ENCODE peak calls at places on chromosomes 12 and 14, in six cellular contexts. O is heart right ventricle, G is endothelial cell, I is left ventricle myocardium inferior, B is nephron progenitor cell, F is fibroblast of lung. K is an unnamed sample.

GRCh38 chr12:3944620-3945019 is 71.4 kb upstream of the PARP11 start:
- DNase-seq in B (no peak), G (no peak), F (no peak), I (no peak), O (no peak), K (no peak)

GRCh38 chr12:57097554-57097835 is 8.6 kb downstream of the NAB2 start:
- DNase-seq in B (no peak), I (no peak), F (no peak), O (no peak), G (no peak), K (no peak)

GRCh38 chr12:65965358-65965757 is 141.1 kb downstream of the HMGA2 start:
- DNase-seq in F (peak; percentile 46), I (no peak), B (no peak), O (no peak), G (no peak), K (no peak)

GRCh38 chr14:30974628-30975027 is 50.8 kb upstream of the AP4S1 start:
- DNase-seq in B (no peak), G (no peak), I (no peak), F (peak; percentile 39), O (no peak), K (no peak)

GRCh38 chr12:65449400-65449799 is 170.9 kb downstream of the MSRB3 start:
- DNase-seq in O (no peak), F (peak; percentile 43), G (no peak), I (no peak), B (no peak), K (no peak)

GRCh38 chr14:23478109-23478698 is 8.7 kb downstream of the NGDN start:
- DNase-seq in O (peak; percentile 52), G (peak; percentile 57), F (peak; percentile 75), I (peak; percentile 26), B (peak; percentile 63), K (peak; percentile 76)

GRCh38 chr12:75814856-75815754 is 216.5 kb downstream of the PHLDA1 start:
- DNase-seq in I (no peak), B (no peak), O (peak; percentile 55), F (peak; percentile 99), G (no peak), K (peak; percentile 38)

GRCh38 chr14:75301666-75302325 is 23.2 kb downstream of the FOS start:
- DNase-seq in I (peak; percentile 54), G (peak; percentile 60), B (no peak), O (no peak), F (peak; percentile 47), K (peak; percentile 14)

GRCh38 chr12:131759176-131759575 is 48.3 kb downstream of the SFSWAP start:
- DNase-seq in B (no peak), G (no peak), O (no peak), F (no peak), I (no peak), K (no peak)

GRCh38 chr12:115979351-115979750 is 298.1 kb downstream of the MED13L start:
- DNase-seq in O (no peak), I (no peak), F (no peak), G (no peak), B (no peak), K (no peak)

GRCh38 chr14:68284834-68285233 is 465.3 kb downstream of the RAD51B start:
- DNase-seq in G (no peak), O (no peak), F (no peak), B (no peak), I (no peak), K (no peak)

GRCh38 chr12:102050660-102051430 is 10.9 kb downstream of the WASHC3 start:
- DNase-seq in F (no peak), O (no peak), G (no peak), B (no peak), I (no peak), K (no peak)

GRCh38 chr14:95519699-95520098 is 3.2 kb upstream of the SYNE3 start:
- DNase-seq in O (peak; percentile 73), F (peak; percentile 87), G (no peak), B (no peak), I (peak; percentile 78), K (no peak)

GRCh38 chr14:33914676-33915516 is 36.0 kb downstream of the EGLN3 start:
- DNase-seq in G (no peak), B (no peak), F (peak; percentile 5), O (no peak), I (no peak), K (peak; percentile 68)

GRCh38 chr12:93347054-93347786 is 30.5 kb upstream of the NUDT4 start:
- DNase-seq in I (no peak), O (no peak), B (no peak), F (no peak), G (no peak), K (no peak)

GRCh38 chr12:93352321-93352720 is 25.4 kb upstream of the NUDT4 start:
- DNase-seq in O (no peak), F (no peak), G (no peak), I (no peak), B (no peak), K (no peak)

GRCh38 chr12:93348568-93349435 is 28.9 kb upstream of the NUDT4 start:
- DNase-seq in B (no peak), O (no peak), I (no peak), F (no peak), G (no peak), K (no peak)

GRCh38 chr12:93356214-93356613 is 21.5 kb upstream of the NUDT4 start:
- DNase-seq in B (no peak), G (no peak), I (no peak), F (no peak), O (no peak), K (no peak)

DNA sequence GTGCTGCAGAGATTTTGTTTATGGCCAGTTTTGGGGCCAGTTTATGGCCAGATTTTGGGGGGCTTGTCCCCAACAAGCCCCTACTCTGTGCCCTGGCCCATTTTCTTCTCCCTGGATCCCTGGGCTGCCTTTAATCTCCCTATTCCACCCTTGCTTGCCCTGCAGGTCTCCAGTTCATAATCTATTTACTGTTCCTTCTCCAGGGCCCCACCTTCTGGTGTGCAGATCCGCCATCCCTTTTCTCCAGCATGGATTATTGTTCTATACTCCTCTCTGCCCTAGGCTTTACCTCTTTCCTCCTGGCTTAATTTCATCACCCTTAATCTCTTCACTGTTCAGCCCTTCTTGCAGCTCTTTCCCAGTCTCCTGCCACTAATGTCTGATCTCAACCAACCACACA is 26.0 kb upstream of the NUDT4 start:
- DNase-seq in B (no peak), I (no peak), F (no peak), O (no peak), G (no peak), K (no peak)
- TF ChIP-seq CTCF in B (no peak), I (no peak), F (no peak), O (no peak), G (no peak), K (no peak)

GRCh38 chr12:113990548-113991223 is 24.6 kb upstream of the RBM19 start:
- DNase-seq in I (no peak), F (peak; percentile 37), O (no peak), B (no peak), G (no peak), K (no peak)

GRCh38 chr12:113988976-113989375 is 22.9 kb upstream of the RBM19 start:
- DNase-seq in F (no peak), O (no peak), I (no peak), B (no peak), G (no peak), K (no peak)

GRCh38 chr12:113994051-113994450 is 27.9 kb upstream of the RBM19 start:
- DNase-seq in O (no peak), I (no peak), G (no peak), B (no peak), F (no peak), K (no peak)

GRCh38 chr12:113988064-113988451 is 21.9 kb upstream of the RBM19 start:
- DNase-seq in F (no peak), O (no peak), G (no peak), I (no peak), B (no peak), K (no peak)

DNA sequence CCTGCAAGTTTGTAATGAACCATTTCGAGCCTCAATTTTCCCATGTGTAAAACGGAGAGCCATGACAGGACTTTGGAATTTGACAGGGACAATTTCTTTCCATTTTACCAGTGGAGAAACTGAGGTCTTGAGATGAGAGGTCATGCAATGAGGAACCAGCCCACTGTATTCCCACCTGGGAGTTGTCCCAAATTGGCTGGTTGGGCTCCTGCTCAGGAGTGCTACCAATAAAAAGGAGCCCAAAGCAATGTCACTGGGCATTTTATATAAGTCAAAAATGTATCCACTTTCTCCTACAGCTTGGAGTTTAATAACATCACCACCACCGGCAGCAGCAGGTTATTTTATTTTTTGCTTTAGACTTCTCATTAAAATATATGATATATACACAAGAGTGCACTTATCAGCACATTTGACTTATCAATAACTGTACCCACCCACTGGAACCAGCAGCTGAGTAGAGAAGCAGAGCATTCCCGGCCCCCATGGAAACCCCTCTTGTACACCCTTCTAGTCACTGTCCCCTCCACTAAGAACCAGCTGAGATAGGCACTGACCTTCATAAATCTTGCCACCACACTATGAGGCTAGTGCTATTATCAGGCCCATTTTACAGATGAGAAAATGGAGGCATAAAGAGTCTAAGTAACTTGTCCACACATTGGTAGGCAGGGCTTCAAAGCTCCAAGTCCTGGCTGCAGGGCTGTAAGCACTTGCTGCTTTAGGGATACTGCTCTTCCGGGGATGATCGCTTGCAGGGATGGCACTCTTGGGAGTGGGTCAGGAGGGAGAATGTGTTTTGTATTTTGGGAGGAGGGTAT is 25.3 kb upstream of the RBM19 start:
- DNase-seq in B (no peak), I (no peak), F (no peak), G (no peak), O (no peak), K (no peak)
- TF ChIP-seq CTCF in B (no peak), I (no peak), F (no peak), G (no peak), O (no peak), K (no peak)

DNA sequence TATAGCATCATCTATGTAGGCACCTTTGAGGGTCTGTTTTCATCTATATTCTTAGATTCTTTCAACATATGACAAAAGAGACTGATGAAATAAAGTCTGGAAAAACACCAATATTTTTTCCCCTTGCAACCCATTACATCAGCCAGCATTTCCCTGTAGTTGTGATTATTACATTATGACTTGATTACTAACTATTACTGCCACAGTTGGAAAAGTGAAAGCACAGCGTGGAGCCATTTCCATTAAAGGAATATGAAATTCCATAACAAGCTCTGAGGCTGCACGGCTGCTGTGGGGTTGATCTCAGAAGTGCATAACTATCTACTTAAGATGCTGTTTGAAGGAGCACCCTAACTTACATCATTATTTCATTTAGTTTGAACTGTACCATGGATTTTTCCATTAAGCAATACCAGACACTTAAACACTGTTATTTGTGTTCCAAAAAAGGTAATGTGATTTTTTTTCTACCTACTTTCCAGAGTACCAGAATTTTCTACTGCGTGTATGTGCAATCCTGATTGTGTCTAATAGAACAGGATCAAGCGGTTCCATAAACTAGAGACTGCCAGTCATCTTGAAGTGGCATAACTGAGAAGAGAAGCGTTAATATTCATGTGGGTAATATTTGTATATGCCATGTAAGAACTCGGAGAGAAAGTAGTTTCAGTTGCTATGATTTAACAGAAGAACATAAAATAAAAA is 405.5 kb downstream of the MDGA2 start:
- DNase-seq in O (no peak), B (no peak), F (peak; percentile 44), G (no peak), I (no peak), K (no peak)
- TF ChIP-seq CTCF in O (no peak), B (no peak), F (no peak), G (no peak), I (no peak), K (no peak)

DNA sequence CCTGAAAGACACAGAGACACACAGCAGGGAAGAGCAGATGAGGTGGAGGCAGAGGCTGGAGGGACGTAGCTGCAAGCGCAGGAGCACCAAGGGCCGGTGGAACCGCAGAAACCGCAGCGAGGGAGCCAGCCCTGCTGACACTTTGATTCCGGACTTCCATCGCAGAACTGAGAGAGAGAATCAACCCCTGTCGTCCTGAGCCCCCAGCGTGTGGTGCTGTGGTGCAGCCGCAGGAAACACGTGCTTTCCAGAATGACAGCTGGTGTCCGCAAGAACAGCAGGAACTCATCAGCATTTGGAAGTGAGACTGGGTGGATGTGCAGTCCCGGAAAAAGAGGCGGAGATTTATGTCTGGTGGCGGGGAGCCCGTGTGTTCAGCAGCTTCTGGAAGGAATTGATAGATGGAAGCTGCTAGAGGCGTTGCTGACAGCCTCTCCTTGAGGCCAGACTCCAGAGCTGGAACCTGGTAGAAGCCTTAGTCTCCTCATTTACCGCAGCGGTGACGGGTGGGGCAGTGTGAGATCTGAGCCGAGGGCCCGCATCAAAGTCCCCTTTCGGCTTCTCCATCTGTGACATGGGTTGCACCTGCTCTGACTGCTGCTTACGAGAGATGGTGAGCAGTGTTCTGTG is 21.9 kb upstream of the KLC1 start:
- DNase-seq in O (peak; percentile 85), F (peak; percentile 96), G (peak; percentile 35), B (peak; percentile 24), I (peak; percentile 80), K (peak; percentile 34)
- TF ChIP-seq CTCF in O (no peak), F (peak; percentile 22), G (no peak), B (no peak), I (peak; percentile 50), K (no peak)